ENCODE peak calls at places on chromosomes 6 and 20, in five cellular contexts. One of them, this sample, is unnamed.

GRCh38 chr20:14189794-14190402 is 147.5 kb downstream of the FLRT3 start:
- DNase-seq in AG04449: peak; percentile 7
- DNase-seq in ELR: peak; percentile 1
- DNase-seq in activated naive CD8-positive, alpha-beta T cell treated with anti-CD3 and anti-CD28 coated beads, Interleukin-2, amount 50 U/mL, for 24 hours: no peak
- DNase-seq in non-pigmented ciliary epithelial cell: no peak
- DNase-seq in this sample: peak; percentile 13

GRCh38 chr6:89148016-89148750 is 2.3 kb downstream of the PM20D2 start:
- DNase-seq in AG04449: no peak
- DNase-seq in ELR: peak; percentile 54
- DNase-seq in non-pigmented ciliary epithelial cell: no peak
- DNase-seq in activated naive CD8-positive, alpha-beta T cell treated with anti-CD3 and anti-CD28 coated beads, Interleukin-2, amount 50 U/mL, for 24 hours: peak; percentile 47
- DNase-seq in this sample: peak; percentile 4

GRCh38 chr6:34514593-34515472 is 41.3 kb downstream of the SPDEF start:
- DNase-seq in AG04449: no peak
- DNase-seq in ELR: peak; percentile 45
- DNase-seq in activated naive CD8-positive, alpha-beta T cell treated with anti-CD3 and anti-CD28 coated beads, Interleukin-2, amount 50 U/mL, for 24 hours: peak; percentile 16
- DNase-seq in non-pigmented ciliary epithelial cell: peak; percentile 44
- DNase-seq in this sample: peak; percentile 13

GRCh38 chr6:53309059-53309896 is 39.5 kb downstream of the ELOVL5 start:
- DNase-seq in non-pigmented ciliary epithelial cell: no peak
- DNase-seq in AG04449: peak; percentile 41
- DNase-seq in ELR: no peak
- DNase-seq in activated naive CD8-positive, alpha-beta T cell treated with anti-CD3 and anti-CD28 coated beads, Interleukin-2, amount 50 U/mL, for 24 hours: no peak
- DNase-seq in this sample: peak; percentile 42

GRCh38 chr6:42264146-42264851 is 46.6 kb upstream of the MRPS10 start:
- DNase-seq in activated naive CD8-positive, alpha-beta T cell treated with anti-CD3 and anti-CD28 coated beads, Interleukin-2, amount 50 U/mL, for 24 hours: no peak
- DNase-seq in non-pigmented ciliary epithelial cell: no peak
- DNase-seq in ELR: no peak
- DNase-seq in AG04449: no peak
- DNase-seq in this sample: no peak

GRCh38 chr6:108638993-108639392 is 78.3 kb downstream of the FOXO3 start:
- DNase-seq in non-pigmented ciliary epithelial cell: no peak
- DNase-seq in ELR: no peak
- DNase-seq in AG04449: no peak
- DNase-seq in activated naive CD8-positive, alpha-beta T cell treated with anti-CD3 and anti-CD28 coated beads, Interleukin-2, amount 50 U/mL, for 24 hours: no peak
- DNase-seq in this sample: no peak

GRCh38 chr6:112029045-112029822 is 24.7 kb upstream of the CCN6 start:
- DNase-seq in activated naive CD8-positive, alpha-beta T cell treated with anti-CD3 and anti-CD28 coated beads, Interleukin-2, amount 50 U/mL, for 24 hours: peak; percentile 83
- DNase-seq in non-pigmented ciliary epithelial cell: no peak
- DNase-seq in AG04449: no peak
- DNase-seq in ELR: peak; percentile 77
- DNase-seq in this sample: peak; percentile 69

GRCh38 chr20:51042657-51043247 is 19.8 kb upstream of the KCNG1 start:
- DNase-seq in ELR: peak; percentile 44
- DNase-seq in AG04449: no peak
- DNase-seq in activated naive CD8-positive, alpha-beta T cell treated with anti-CD3 and anti-CD28 coated beads, Interleukin-2, amount 50 U/mL, for 24 hours: no peak
- DNase-seq in non-pigmented ciliary epithelial cell: no peak
- DNase-seq in this sample: no peak

GRCh38 chr6:49546371-49546770 is 4.1 kb upstream of the C6orf141 start:
- DNase-seq in AG04449: no peak
- DNase-seq in activated naive CD8-positive, alpha-beta T cell treated with anti-CD3 and anti-CD28 coated beads, Interleukin-2, amount 50 U/mL, for 24 hours: no peak
- DNase-seq in ELR: no peak
- DNase-seq in non-pigmented ciliary epithelial cell: no peak
- DNase-seq in this sample: no peak

GRCh38 chr6:79984261-79984660 is 20.2 kb upstream of the TTK start:
- DNase-seq in activated naive CD8-positive, alpha-beta T cell treated with anti-CD3 and anti-CD28 coated beads, Interleukin-2, amount 50 U/mL, for 24 hours: no peak
- DNase-seq in AG04449: no peak
- DNase-seq in non-pigmented ciliary epithelial cell: no peak
- DNase-seq in ELR: peak; percentile 9
- DNase-seq in this sample: peak; percentile 41

GRCh38 chr6:37650071-37650481 is 47.6 kb downstream of the MDGA1 start:
- DNase-seq in AG04449: no peak
- DNase-seq in ELR: no peak
- DNase-seq in non-pigmented ciliary epithelial cell: no peak
- DNase-seq in activated naive CD8-positive, alpha-beta T cell treated with anti-CD3 and anti-CD28 coated beads, Interleukin-2, amount 50 U/mL, for 24 hours: no peak
- DNase-seq in this sample: no peak

GRCh38 chr20:62716941-62717310 is 8.3 kb downstream of the NTSR1 start:
- DNase-seq in non-pigmented ciliary epithelial cell: no peak
- DNase-seq in AG04449: no peak
- DNase-seq in activated naive CD8-positive, alpha-beta T cell treated with anti-CD3 and anti-CD28 coated beads, Interleukin-2, amount 50 U/mL, for 24 hours: no peak
- DNase-seq in ELR: no peak
- DNase-seq in this sample: no peak

GRCh38 chr20:21557246-21557982 is 43.5 kb upstream of the NKX2-2 start:
- DNase-seq in activated naive CD8-positive, alpha-beta T cell treated with anti-CD3 and anti-CD28 coated beads, Interleukin-2, amount 50 U/mL, for 24 hours: no peak
- DNase-seq in ELR: no peak
- DNase-seq in non-pigmented ciliary epithelial cell: no peak
- DNase-seq in AG04449: no peak
- DNase-seq in this sample: no peak

GRCh38 chr6:152292595-152292994 is 344.6 kb downstream of the SYNE1 start:
- DNase-seq in ELR: no peak
- DNase-seq in activated naive CD8-positive, alpha-beta T cell treated with anti-CD3 and anti-CD28 coated beads, Interleukin-2, amount 50 U/mL, for 24 hours: no peak
- DNase-seq in non-pigmented ciliary epithelial cell: no peak
- DNase-seq in AG04449: no peak
- DNase-seq in this sample: no peak

GRCh38 chr20:8076505-8077498 is 55.3 kb upstream of the PLCB1 start:
- DNase-seq in ELR: no peak
- DNase-seq in activated naive CD8-positive, alpha-beta T cell treated with anti-CD3 and anti-CD28 coated beads, Interleukin-2, amount 50 U/mL, for 24 hours: no peak
- DNase-seq in AG04449: no peak
- DNase-seq in non-pigmented ciliary epithelial cell: no peak
- DNase-seq in this sample: no peak

GRCh38 chr6:170292111-170292777 is 1.4 kb upstream of the DLL1 start:
- DNase-seq in non-pigmented ciliary epithelial cell: no peak
- DNase-seq in activated naive CD8-positive, alpha-beta T cell treated with anti-CD3 and anti-CD28 coated beads, Interleukin-2, amount 50 U/mL, for 24 hours: no peak
- DNase-seq in ELR: no peak
- DNase-seq in AG04449: no peak
- DNase-seq in this sample: peak; percentile 35

GRCh38 chr20:64143018-64143801 is 21.0 kb upstream of the MYT1 start:
- DNase-seq in non-pigmented ciliary epithelial cell: no peak
- DNase-seq in activated naive CD8-positive, alpha-beta T cell treated with anti-CD3 and anti-CD28 coated beads, Interleukin-2, amount 50 U/mL, for 24 hours: no peak
- DNase-seq in AG04449: no peak
- DNase-seq in ELR: no peak
- DNase-seq in this sample: no peak

GRCh38 chr6:102732908-102733307 is 1339.4 kb downstream of the GRIK2 start:
- DNase-seq in activated naive CD8-positive, alpha-beta T cell treated with anti-CD3 and anti-CD28 coated beads, Interleukin-2, amount 50 U/mL, for 24 hours: no peak
- DNase-seq in ELR: peak; percentile 81
- DNase-seq in non-pigmented ciliary epithelial cell: peak; percentile 17
- DNase-seq in AG04449: no peak
- DNase-seq in this sample: no peak

GRCh38 chr6:29827579-29828470 is at the start of gene HLA-G:
- DNase-seq in ELR: no peak
- DNase-seq in non-pigmented ciliary epithelial cell: no peak
- DNase-seq in AG04449: no peak
- DNase-seq in activated naive CD8-positive, alpha-beta T cell treated with anti-CD3 and anti-CD28 coated beads, Interleukin-2, amount 50 U/mL, for 24 hours: no peak
- DNase-seq in this sample: no peak